ENCODE peak calls at places on chromosomes 2 and 18, in six cellular contexts. One of them, this sample, is unnamed.
A peak's percentile ranks its signal among the peaks of the same experiment; 100 is the strongest.

GRCh38 chr2:61769093-61769675 is 84.7 kb downstream of the FAM161A start:
- DNase-seq in colonic mucosa: no peak
- DNase-seq in OCI-LY7: no peak
- DNase-seq in A549: no peak
- DNase-seq in GM23248: no peak
- DNase-seq in CD8-positive, alpha-beta T cell: no peak
- DNase-seq in this sample: no peak

GRCh38 chr2:29022455-29023128 is 41.5 kb downstream of the TOGARAM2 start:
- DNase-seq in colonic mucosa: no peak
- DNase-seq in OCI-LY7: no peak
- DNase-seq in A549: no peak
- DNase-seq in GM23248: no peak
- DNase-seq in CD8-positive, alpha-beta T cell: no peak
- DNase-seq in this sample: no peak

GRCh38 chr18:22337311-22337710 is 80.4 kb downstream of the CTAGE1 start:
- DNase-seq in colonic mucosa: no peak
- DNase-seq in OCI-LY7: no peak
- DNase-seq in A549: no peak
- DNase-seq in GM23248: peak; percentile 52
- DNase-seq in CD8-positive, alpha-beta T cell: no peak
- DNase-seq in this sample: no peak

GRCh38 chr18:12821408-12821807 is 62.6 kb downstream of the PTPN2 start:
- DNase-seq in colonic mucosa: no peak
- DNase-seq in OCI-LY7: no peak
- DNase-seq in A549: no peak
- DNase-seq in GM23248: no peak
- DNase-seq in CD8-positive, alpha-beta T cell: no peak
- DNase-seq in this sample: no peak

GRCh38 chr2:126953483-126953882 is 54.8 kb downstream of the TEX51 start:
- DNase-seq in colonic mucosa: no peak
- DNase-seq in OCI-LY7: no peak
- DNase-seq in A549: no peak
- DNase-seq in GM23248: no peak
- DNase-seq in CD8-positive, alpha-beta T cell: no peak
- DNase-seq in this sample: no peak

GRCh38 chr2:99880148-99880983 is 262.0 kb downstream of the AFF3 start:
- DNase-seq in colonic mucosa: no peak
- DNase-seq in OCI-LY7: no peak
- DNase-seq in A549: no peak
- DNase-seq in GM23248: peak; percentile 74
- DNase-seq in CD8-positive, alpha-beta T cell: no peak
- DNase-seq in this sample: no peak

GRCh38 chr18:23964282-23965238 is 50.0 kb upstream of the TTC39C start:
- DNase-seq in colonic mucosa: peak; percentile 72
- DNase-seq in OCI-LY7: peak; percentile 34
- DNase-seq in A549: no peak
- DNase-seq in GM23248: no peak
- DNase-seq in CD8-positive, alpha-beta T cell: peak; percentile 79
- DNase-seq in this sample: peak; percentile 29

GRCh38 chr2:49972699-49973098 is 818.4 kb upstream of the FSHR start:
- DNase-seq in colonic mucosa: no peak
- DNase-seq in OCI-LY7: no peak
- DNase-seq in A549: no peak
- DNase-seq in GM23248: no peak
- DNase-seq in CD8-positive, alpha-beta T cell: no peak
- DNase-seq in this sample: no peak

GRCh38 chr18:66668706-66669105 is 64.8 kb upstream of the CDH19 start:
- DNase-seq in colonic mucosa: no peak
- DNase-seq in OCI-LY7: no peak
- DNase-seq in A549: no peak
- DNase-seq in GM23248: no peak
- DNase-seq in CD8-positive, alpha-beta T cell: no peak
- DNase-seq in this sample: no peak

GRCh38 chr2:206642075-206643025 is at the start of gene FAM237A:
- DNase-seq in colonic mucosa: peak; percentile 21
- DNase-seq in OCI-LY7: peak; percentile 1
- DNase-seq in A549: no peak
- DNase-seq in GM23248: peak; percentile 74
- DNase-seq in CD8-positive, alpha-beta T cell: no peak
- DNase-seq in this sample: no peak

DNA sequence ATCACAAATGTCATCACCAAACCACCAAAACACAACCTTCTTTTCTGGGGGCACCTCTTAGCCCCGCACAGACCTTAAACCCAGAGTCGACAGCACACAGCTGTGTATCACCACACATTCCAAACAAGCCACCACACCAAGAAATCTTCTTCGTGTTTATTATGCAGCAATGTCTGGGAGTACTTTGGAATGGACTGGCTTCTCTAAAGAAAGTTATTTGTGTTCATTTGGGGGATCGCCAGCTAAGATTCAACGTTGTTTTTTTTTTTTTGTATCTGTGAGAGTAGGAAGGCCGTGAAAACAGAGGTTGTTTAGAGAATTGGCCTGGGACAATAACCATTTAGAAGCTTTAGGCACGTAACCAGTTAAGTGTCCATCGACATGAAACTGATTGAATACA is 1.0 kb upstream of the MTA3 start:
- DNase-seq in colonic mucosa: no peak
- DNase-seq in OCI-LY7: no peak
- DNase-seq in A549: no peak
- DNase-seq in GM23248: peak; percentile 66
- DNase-seq in CD8-positive, alpha-beta T cell: no peak
- DNase-seq in this sample: no peak
- H3K4me3 ChIP-seq in colonic mucosa: no peak overlapping the region
- H3K4me3 ChIP-seq in OCI-LY7: peak overlapping the region; percentile 96
- H3K4me3 ChIP-seq in A549: no peak overlapping the region
- H3K4me3 ChIP-seq in GM23248: no peak overlapping the region
- H3K4me3 ChIP-seq in CD8-positive, alpha-beta T cell: no peak overlapping the region
- H3K4me3 ChIP-seq in this sample: no peak overlapping the region

DNA sequence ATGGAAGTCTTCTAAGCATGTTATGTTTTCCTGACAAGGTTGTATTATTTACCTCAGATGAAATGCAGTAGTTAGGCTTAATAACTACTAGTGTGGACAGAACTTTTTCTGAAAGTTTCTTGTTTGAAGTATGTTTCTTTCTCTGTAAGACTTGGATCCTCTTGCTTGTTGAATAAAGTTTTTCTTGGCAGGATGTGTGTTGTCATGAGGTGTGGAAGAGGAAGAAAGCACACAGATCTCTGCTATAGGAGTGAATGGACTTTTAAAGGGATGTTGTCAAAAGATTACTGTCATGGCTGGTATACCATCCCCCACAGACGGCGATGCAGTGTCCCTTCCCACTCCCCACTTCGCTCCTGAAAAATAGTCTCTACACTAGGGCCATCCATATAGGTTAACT is 2.6 kb downstream of the CAB39 start:
- DNase-seq in colonic mucosa: no peak
- DNase-seq in OCI-LY7: peak; percentile 39
- DNase-seq in A549: no peak
- DNase-seq in GM23248: peak; percentile 28
- DNase-seq in CD8-positive, alpha-beta T cell: no peak
- DNase-seq in this sample: no peak
- H3K4me1 ChIP-seq in colonic mucosa: peaks cover 20% of the 10 kb centered on the region
- H3K4me1 ChIP-seq in OCI-LY7: peaks cover 69% of the 10 kb centered on the region
- H3K4me1 ChIP-seq in A549: peaks cover 16% of the 10 kb centered on the region
- H3K4me1 ChIP-seq in GM23248: peaks cover 30% of the 10 kb centered on the region
- H3K4me1 ChIP-seq in CD8-positive, alpha-beta T cell: peaks cover 53% of the 10 kb centered on the region
- H3K4me1 ChIP-seq in this sample: peaks cover 51% of the 10 kb centered on the region

GRCh38 chr2:222752731-222753130 is 81.3 kb downstream of the MOGAT1 start:
- DNase-seq in colonic mucosa: no peak
- DNase-seq in OCI-LY7: no peak
- DNase-seq in A549: no peak
- DNase-seq in GM23248: no peak
- DNase-seq in CD8-positive, alpha-beta T cell: no peak
- DNase-seq in this sample: no peak
- H3K4me3 ChIP-seq in colonic mucosa: no peak overlapping the region
- H3K4me3 ChIP-seq in OCI-LY7: no peak overlapping the region
- H3K4me3 ChIP-seq in A549: no peak overlapping the region
- H3K4me3 ChIP-seq in GM23248: no peak overlapping the region
- H3K4me3 ChIP-seq in CD8-positive, alpha-beta T cell: no peak overlapping the region
- H3K4me3 ChIP-seq in this sample: no peak overlapping the region

GRCh38 chr2:55856936-55857335 is 66.6 kb downstream of the EFEMP1 start:
- DNase-seq in colonic mucosa: no peak
- DNase-seq in OCI-LY7: no peak
- DNase-seq in A549: no peak
- DNase-seq in GM23248: peak; percentile 43
- DNase-seq in CD8-positive, alpha-beta T cell: no peak
- DNase-seq in this sample: no peak
- H3K4me1 ChIP-seq in colonic mucosa: no peaks in the 10 kb centered on the region
- H3K4me1 ChIP-seq in OCI-LY7: no peaks in the 10 kb centered on the region
- H3K4me1 ChIP-seq in A549: peaks cover 30% of the 10 kb centered on the region
- H3K4me1 ChIP-seq in GM23248: peaks cover 38% of the 10 kb centered on the region
- H3K4me1 ChIP-seq in CD8-positive, alpha-beta T cell: no peaks in the 10 kb centered on the region
- H3K4me1 ChIP-seq in this sample: no peaks in the 10 kb centered on the region

GRCh38 chr2:3594493-3595281 is at the start of gene COLEC11:
- DNase-seq in colonic mucosa: no peak
- DNase-seq in OCI-LY7: no peak
- DNase-seq in A549: no peak
- DNase-seq in GM23248: no peak
- DNase-seq in CD8-positive, alpha-beta T cell: no peak
- DNase-seq in this sample: no peak
- H3K4me3 ChIP-seq in colonic mucosa: no peak within 1 kb of the TSS
- H3K4me3 ChIP-seq in OCI-LY7: no peak within 1 kb of the TSS
- H3K4me3 ChIP-seq in A549: no peak within 1 kb of the TSS
- H3K4me3 ChIP-seq in GM23248: no peak within 1 kb of the TSS
- H3K4me3 ChIP-seq in CD8-positive, alpha-beta T cell: no peak within 1 kb of the TSS
- H3K4me3 ChIP-seq in this sample: no peak within 1 kb of the TSS

GRCh38 chr18:8625693-8626092 is 16.5 kb downstream of the RAB12 start:
- DNase-seq in colonic mucosa: no peak
- DNase-seq in OCI-LY7: no peak
- DNase-seq in A549: no peak
- DNase-seq in GM23248: no peak
- DNase-seq in CD8-positive, alpha-beta T cell: no peak
- DNase-seq in this sample: no peak
- H3K4me1 ChIP-seq in colonic mucosa: peaks cover 7% of the 10 kb centered on the region
- H3K4me1 ChIP-seq in OCI-LY7: peaks cover 9% of the 10 kb centered on the region
- H3K4me1 ChIP-seq in A549: peaks cover 10% of the 10 kb centered on the region
- H3K4me1 ChIP-seq in GM23248: peaks cover 13% of the 10 kb centered on the region
- H3K4me1 ChIP-seq in CD8-positive, alpha-beta T cell: peaks cover 7% of the 10 kb centered on the region
- H3K4me1 ChIP-seq in this sample: no peaks in the 10 kb centered on the region

GRCh38 chr2:240319855-240320560 is 115.5 kb upstream of the GPC1 start:
- DNase-seq in colonic mucosa: no peak
- DNase-seq in OCI-LY7: no peak
- DNase-seq in A549: no peak
- DNase-seq in GM23248: peak; percentile 98
- DNase-seq in CD8-positive, alpha-beta T cell: no peak
- DNase-seq in this sample: no peak
- H3K4me3 ChIP-seq in colonic mucosa: no peak overlapping the region
- H3K4me3 ChIP-seq in OCI-LY7: no peak overlapping the region
- H3K4me3 ChIP-seq in A549: no peak overlapping the region
- H3K4me3 ChIP-seq in GM23248: peak overlapping the region; percentile 42
- H3K4me3 ChIP-seq in CD8-positive, alpha-beta T cell: no peak overlapping the region
- H3K4me3 ChIP-seq in this sample: no peak overlapping the region

DNA sequence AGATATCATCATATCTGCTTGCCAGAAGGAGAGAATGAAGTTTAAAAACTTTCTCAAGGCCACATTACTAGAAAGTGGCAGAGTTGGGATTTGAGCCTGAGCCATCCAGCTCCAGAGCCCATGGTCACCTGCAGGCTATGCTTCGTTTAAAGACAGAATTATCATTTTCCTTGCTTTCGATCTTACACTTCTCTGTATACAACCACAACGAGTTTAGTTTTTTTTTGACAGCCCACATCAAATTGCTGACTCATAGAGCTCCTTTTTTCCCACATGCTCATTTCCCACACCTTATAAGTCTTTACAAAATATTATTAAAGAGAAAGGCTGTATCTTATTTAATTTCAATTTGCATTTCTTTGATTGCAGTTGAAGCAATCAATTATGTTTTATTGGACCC is 6.5 kb downstream of the PLEK start:
- DNase-seq in colonic mucosa: no peak
- DNase-seq in OCI-LY7: no peak
- DNase-seq in A549: no peak
- DNase-seq in GM23248: no peak
- DNase-seq in CD8-positive, alpha-beta T cell: no peak
- DNase-seq in this sample: no peak
- H3K4me1 ChIP-seq in colonic mucosa: no peaks in the 10 kb centered on the region
- H3K4me1 ChIP-seq in OCI-LY7: peaks cover 25% of the 10 kb centered on the region
- H3K4me1 ChIP-seq in A549: no peaks in the 10 kb centered on the region
- H3K4me1 ChIP-seq in GM23248: peaks cover 14% of the 10 kb centered on the region
- H3K4me1 ChIP-seq in CD8-positive, alpha-beta T cell: peaks cover 4% of the 10 kb centered on the region
- H3K4me1 ChIP-seq in this sample: no peaks in the 10 kb centered on the region

DNA sequence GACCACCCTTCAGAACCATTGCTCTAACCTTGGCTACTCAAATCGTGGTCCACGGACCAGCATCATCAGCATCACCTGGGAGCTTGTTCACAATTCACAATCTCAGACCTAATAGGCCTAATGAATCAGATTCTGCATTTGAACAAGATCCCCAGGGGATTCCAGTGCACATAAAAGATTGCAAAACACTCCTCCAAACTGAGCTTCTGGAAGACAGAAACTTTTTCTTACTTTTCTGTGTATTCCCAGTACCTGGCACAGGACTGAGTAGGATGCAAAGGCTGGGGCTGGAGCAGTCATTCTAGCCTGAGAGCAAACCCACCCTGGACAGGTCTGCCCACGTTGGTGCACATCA is 115.1 kb upstream of the COPS8 start:
- DNase-seq in colonic mucosa: no peak
- DNase-seq in OCI-LY7: no peak
- DNase-seq in A549: no peak
- DNase-seq in GM23248: peak; percentile 73
- DNase-seq in CD8-positive, alpha-beta T cell: no peak
- DNase-seq in this sample: no peak
- H3K4me3 ChIP-seq in colonic mucosa: no peak overlapping the region
- H3K4me3 ChIP-seq in OCI-LY7: no peak overlapping the region
- H3K4me3 ChIP-seq in A549: no peak overlapping the region
- H3K4me3 ChIP-seq in GM23248: no peak overlapping the region
- H3K4me3 ChIP-seq in CD8-positive, alpha-beta T cell: no peak overlapping the region
- H3K4me3 ChIP-seq in this sample: no peak overlapping the region

This sample was measured in effector memory CD4-positive, alpha-beta T cell.